ENCODE peak calls at places on chromosome 15, in four cellular contexts. N is GM12878, J is HepG2, X is K562. G is an unnamed sample.

GRCh38 chr15:69881760-69882159 is 216.0 kb downstream of the TLE3 start:
- DNase-seq in N (peak; percentile 27), J (no peak), X (no peak), G (no peak)

GRCh38 chr15:28130651-28131050 is 31.5 kb upstream of the OCA2 start:
- DNase-seq in N (no peak), J (no peak), X (no peak), G (no peak)

GRCh38 chr15:91561371-91562100 is 292.0 kb upstream of the SLCO3A1 start:
- DNase-seq in N (no peak), J (no peak), X (no peak), G (no peak)

GRCh38 chr15:73959801-73960200 is 32.3 kb downstream of the STOML1 start:
- DNase-seq in N (no peak), J (no peak), X (no peak), G (no peak)

GRCh38 chr15:81072551-81072950 is 61.5 kb upstream of the CFAP161 start:
- DNase-seq in N (no peak), J (no peak), X (no peak), G (no peak)

GRCh38 chr15:101038327-101039003 is 119.3 kb downstream of the LRRK1 start:
- DNase-seq in N (no peak), J (no peak), X (no peak), G (no peak)

GRCh38 chr15:93144477-93145270 is 55.7 kb upstream of the RGMA start:
- DNase-seq in N (no peak), J (no peak), X (no peak), G (no peak)

GRCh38 chr15:82554351-82554750 is 14.1 kb upstream of the RPS17 start:
- DNase-seq in N (no peak), J (no peak), X (no peak), G (no peak)

GRCh38 chr15:40420793-40421192 is 15.2 kb downstream of the IVD start:
- DNase-seq in N (no peak), J (no peak), X (no peak), G (no peak)

GRCh38 chr15:94460624-94461023 is 229.3 kb downstream of the MCTP2 start:
- DNase-seq in N (no peak), J (no peak), X (no peak), G (no peak)

GRCh38 chr15:83209333-83209732 is 1.7 kb upstream of the HDGFL3 start:
- DNase-seq in N (no peak), J (peak; percentile 2), X (no peak), G (peak; percentile 16)

GRCh38 chr15:77010842-77011241 is 15.9 kb downstream of the PSTPIP1 start:
- DNase-seq in N (no peak), J (no peak), X (no peak), G (no peak)

GRCh38 chr15:67396109-67396508 is 124.8 kb upstream of the C15orf61 start:
- DNase-seq in N (no peak), J (no peak), X (no peak), G (no peak)

GRCh38 chr15:40103124-40103858 is 5.4 kb downstream of the BMF start:
- DNase-seq in N (no peak), J (no peak), X (no peak), G (peak; percentile 87)

GRCh38 chr15:92907880-92908279 is 7.8 kb downstream of the CHD2 start:
- DNase-seq in N (no peak), J (no peak), X (peak; percentile 65), G (no peak)

GRCh38 chr15:68512578-68512977 is 66.2 kb upstream of the CORO2B start:
- DNase-seq in N (no peak), J (no peak), X (no peak), G (no peak)
- TF ChIP-seq TCF7 in N (no peak), J (no peak), X (no peak), G (no peak)

GRCh38 chr15:48796930-48797329 is 13.9 kb downstream of the CEP152 start:
- DNase-seq in N (peak; percentile 28), J (no peak), X (no peak), G (no peak)

GRCh38 chr15:48796521-48796920 is 14.3 kb downstream of the CEP152 start:
- DNase-seq in N (no peak), J (no peak), X (no peak), G (no peak)

GRCh38 chr15:48800245-48800644 is 10.6 kb downstream of the CEP152 start:
- DNase-seq in N (no peak), J (peak; percentile 75), X (no peak), G (no peak)

GRCh38 chr15:48795901-48796300 is 15.0 kb downstream of the CEP152 start:
- DNase-seq in N (no peak), J (no peak), X (peak; percentile 24), G (no peak)

GRCh38 chr15:48798319-48798718 is 12.6 kb downstream of the CEP152 start:
- DNase-seq in N (no peak), J (no peak), X (no peak), G (no peak)
- TF ChIP-seq TCF7 in N (no peak), J (no peak), X (no peak), G (no peak)

DNA sequence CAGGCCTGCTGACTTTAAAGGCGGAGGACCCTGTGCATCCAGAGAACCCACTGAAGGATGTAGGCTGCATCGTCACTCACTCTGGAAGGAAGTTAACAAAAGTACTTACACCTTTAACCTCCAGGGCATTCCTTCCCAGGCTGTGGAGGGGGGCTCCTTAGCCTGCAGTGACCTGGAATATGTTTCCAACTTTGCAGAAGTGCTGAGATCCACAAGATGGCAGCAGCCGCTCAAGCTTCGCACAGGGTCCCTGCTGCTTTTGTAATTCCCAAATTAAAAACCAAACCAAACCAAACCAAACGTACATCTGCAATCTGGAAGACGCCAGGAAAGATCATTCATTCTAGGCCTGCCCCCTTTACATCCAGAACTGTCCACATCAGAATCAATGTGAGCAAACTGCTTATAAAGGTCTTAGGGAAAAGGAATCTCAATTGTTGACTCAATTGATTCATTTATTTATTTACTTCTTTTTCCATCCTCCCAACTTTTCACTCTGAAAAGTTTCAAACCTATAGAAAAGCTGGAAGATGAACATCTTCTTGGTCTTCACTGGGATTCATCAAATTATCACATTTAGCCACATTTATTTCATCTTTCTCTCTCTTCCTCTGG is 70.5 kb upstream of the KLHL25 start:
- DNase-seq in N (no peak), J (peak; percentile 11), X (peak; percentile 38), G (peak; percentile 76)
- TF ChIP-seq TCF7 in N (no peak), J (no peak), X (no peak), G (no peak)

GRCh38 chr15:58840048-58840447 is 68.9 kb downstream of the MINDY2 start:
- DNase-seq in N (no peak), J (no peak), X (no peak), G (no peak)

GRCh38 chr15:58842713-58843396 is 71.8 kb downstream of the MINDY2 start:
- DNase-seq in N (peak; percentile 21), J (no peak), X (peak; percentile 45), G (no peak)

GRCh38 chr15:58839485-58839884 is 68.4 kb downstream of the MINDY2 start:
- DNase-seq in N (no peak), J (peak; percentile 24), X (peak; percentile 36), G (no peak)
- TF ChIP-seq TCF7 in N (no peak), J (no peak), X (no peak), G (no peak)

DNA sequence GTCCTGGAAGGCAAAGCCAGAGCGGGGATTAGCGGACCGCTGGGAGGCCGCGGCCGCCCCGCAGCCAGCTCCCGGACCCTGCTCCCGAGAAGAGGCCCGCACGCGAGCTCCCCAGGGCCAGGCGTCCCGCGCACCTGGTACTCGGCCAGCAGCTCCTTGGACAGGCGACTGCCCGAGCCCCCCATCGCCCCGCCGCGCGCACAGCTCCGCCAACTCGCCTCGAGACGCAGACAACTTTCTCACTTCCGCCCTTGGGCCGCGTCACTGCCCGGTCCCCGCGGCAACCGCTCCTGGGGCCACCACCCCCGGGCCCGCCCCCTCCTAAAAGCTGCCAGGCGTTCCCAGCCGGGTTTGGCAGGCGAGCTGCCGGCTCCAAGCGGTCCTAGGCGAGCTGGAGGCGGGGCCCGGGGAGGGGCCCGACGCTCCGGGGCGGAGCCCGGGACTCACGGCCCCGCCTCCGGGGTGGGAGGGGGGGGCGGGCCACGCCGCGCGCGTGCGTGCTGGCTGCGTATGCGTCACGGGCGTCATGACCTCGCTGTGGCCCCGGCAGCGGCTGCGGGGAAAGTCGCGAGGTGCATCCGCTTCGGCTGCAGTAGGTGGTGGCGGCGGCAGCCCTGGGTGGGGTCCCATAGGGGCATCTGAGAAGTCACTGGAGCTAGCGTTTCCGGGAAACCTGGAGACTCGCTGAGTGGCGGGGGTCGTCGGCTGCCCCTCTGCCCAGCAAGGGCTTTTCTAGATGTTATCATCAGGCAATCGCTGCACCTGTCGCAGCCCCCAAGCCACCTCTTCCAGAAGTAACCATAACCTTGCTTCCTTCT is at the start of the genes CIB1 and GDPGP1:
- DNase-seq in N (peak; percentile 71), J (peak; percentile 88), X (peak; percentile 97), G (peak; percentile 95)
- TF ChIP-seq TCF7 in N (no peak), J (no peak), X (no peak), G (no peak)

DNA sequence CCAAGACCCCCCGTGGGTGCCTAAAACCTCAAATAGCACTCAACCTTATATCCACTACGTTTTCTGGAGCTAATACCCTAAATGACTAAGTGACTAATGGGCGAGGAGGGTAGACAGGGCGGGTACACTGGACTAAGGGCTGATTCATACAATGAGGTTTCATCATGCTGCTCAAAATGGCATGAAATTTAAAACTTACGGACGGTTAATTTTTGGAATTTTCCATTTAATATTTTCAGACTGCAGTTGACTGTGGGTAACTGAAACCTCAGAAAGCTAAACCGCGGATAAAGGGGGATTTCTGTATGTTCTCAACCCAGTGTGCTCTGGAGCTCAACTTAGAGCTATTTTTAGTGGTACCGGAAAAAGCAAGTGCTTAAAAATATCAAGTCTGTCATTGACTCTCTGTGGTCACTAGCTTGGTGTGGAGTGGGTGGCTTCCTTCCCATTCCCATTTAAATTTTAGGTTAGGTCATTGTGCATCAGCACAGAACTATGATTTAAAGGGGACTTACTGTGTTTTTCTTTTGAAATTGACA is 72.9 kb downstream of the LRRC28 start:
- DNase-seq in N (peak; percentile 62), J (no peak), X (no peak), G (no peak)
- TF ChIP-seq TCF7 in N (no peak), J (no peak), X (no peak), G (no peak)

GRCh38 chr15:60479711-60480110 is 769 bp upstream of the ICE2 start:
- DNase-seq in N (peak; percentile 15), J (no peak), X (peak; percentile 14), G (no peak)
- TF ChIP-seq TCF7 in N (no peak), J (no peak), X (no peak), G (no peak)

GRCh38 chr15:43390723-43391122 is 19.8 kb downstream of the TUBGCP4 start:
- DNase-seq in N (no peak), J (no peak), X (peak; percentile 36), G (no peak)
- TF ChIP-seq TCF7 in N (no peak), J (no peak), X (no peak), G (no peak)

GRCh38 chr15:34987623-34987981 is 485 bp downstream of the ZNF770 start:
- DNase-seq in N (no peak), J (peak; percentile 49), X (no peak), G (no peak)

GRCh38 chr15:34986326-34987181 is 1.5 kb downstream of the ZNF770 start:
- DNase-seq in N (no peak), J (no peak), X (peak; percentile 60), G (no peak)

GRCh38 chr15:34984884-34985630 is 3.0 kb downstream of the ZNF770 start:
- DNase-seq in N (no peak), J (peak; percentile 44), X (peak; percentile 39), G (no peak)

GRCh38 chr15:34987982-34988873 is at the start of gene ZNF770:
- DNase-seq in N (peak; percentile 44), J (peak; percentile 64), X (peak; percentile 89), G (peak; percentile 76)

GRCh38 chr15:34987182-34987488 is 952 bp downstream of the ZNF770 start:
- DNase-seq in N (no peak), J (no peak), X (peak; percentile 63), G (no peak)
- TF ChIP-seq TCF7 in N (no peak), J (no peak), X (no peak), G (no peak)

G was measured in WTC11.